ENCODE peak calls at places on chromosomes 4 and X, in five cellular contexts. W is neural crest cell; G is NCI-H1417; E is AG04450; O is stimulated activated CD4-positive, alpha-beta T cell treated with anti-CD3 and anti-CD28 coated beads, Interleukin-2, amount 100 ng/mL, for 48 hours. N is an unnamed sample.

GRCh38 chr4:111391864-111392263 is 753.4 kb upstream of the FAM241A start:
- DNase-seq in W (no peak), G (no peak), E (no peak), O (no peak), N (no peak)

GRCh38 chr4:127048371-127049085 is 584.2 kb upstream of the INTU start:
- DNase-seq in W (no peak), G (no peak), E (no peak), O (no peak), N (no peak)

GRCh38 chr4:163484906-163485305 is 9.6 kb upstream of the TMA16 start:
- DNase-seq in W (peak), G (peak), E (peak), O (peak), N (peak)

GRCh38 chr4:169414913-169415312 is 144.2 kb upstream of the SH3RF1 start:
- DNase-seq in W (no peak), G (no peak), E (no peak), O (no peak), N (no peak)

GRCh38 chrX:150150081-150150779 is 211.9 kb upstream of the EOLA2 start:
- DNase-seq in W (no peak), G (no peak), E (no peak), O (no peak), N (no peak)

GRCh38 chr4:143183513-143184216 is 1.1 kb upstream of the USP38 start:
- DNase-seq in W (no peak), G (no peak), E (no peak), O (no peak), N (no peak)

GRCh38 chr4:145709843-145710242 is 29.9 kb downstream of the C4orf51 start:
- DNase-seq in W (no peak), G (no peak), E (peak), O (no peak), N (no peak)

GRCh38 chrX:120797201-120797938 is 78.3 kb downstream of the CT47B1 start:
- DNase-seq in W (no peak), G (no peak), E (no peak), O (no peak), N (no peak)

GRCh38 chrX:136781180-136781797 is 557 bp upstream of the ARHGEF6 start:
- DNase-seq in W (no peak), G (no peak), E (no peak), O (no peak), N (no peak)